ENCODE peak calls at places on chromosomes 16 and 17, in ten cellular contexts. A is tibial nerve, H is A549, F is body of pancreas, B is endothelial cell of umbilical vein, P is IMR-90, G is Peyer's patch, C is ovary, L is stomach, K is uterus. W is an unnamed sample.

GRCh38 chr17:7084058-7084457 is 4.0 kb upstream of the CLEC10A start:
- DNase-seq in A (no peak), H (no peak), F (no peak), B (peak), P (no peak), G (no peak), C (no peak), L (no peak), K (no peak), W (no peak)

GRCh38 chr17:50649042-50649908 is 14.6 kb downstream of the ABCC3 start:
- DNase-seq in A (no peak), H (no peak), F (no peak), B (no peak), P (peak), G (no peak), C (no peak), L (no peak), K (no peak), W (no peak)

GRCh38 chr17:71760062-71760720 is 360.6 kb upstream of the SOX9 start:
- DNase-seq in A (no peak), H (no peak), F (no peak), B (no peak), P (peak), G (no peak), C (no peak), L (no peak), K (no peak), W (no peak)

GRCh38 chr16:69732101-69732500 is 5.7 kb upstream of the NQO1 start:
- DNase-seq in A (no peak), H (no peak), F (no peak), B (no peak), P (no peak), G (peak), C (no peak), L (no peak), K (no peak), W (no peak)

GRCh38 chr16:83967091-83967490 is 953 bp upstream of the NECAB2 start:
- DNase-seq in A (no peak), H (no peak), F (no peak), B (no peak), P (no peak), G (no peak), C (no peak), L (no peak), K (no peak), W (no peak)

GRCh38 chr16:19116711-19117449 is 3.1 kb downstream of the ITPRIPL2 start:
- DNase-seq in A (no peak), H (no peak), F (no peak), B (no peak), P (peak), G (no peak), C (no peak), L (no peak), K (no peak), W (no peak)

GRCh38 chr16:53561101-53561888 is 58.3 kb upstream of the AKTIP start:
- DNase-seq in A (no peak), H (no peak), F (no peak), B (no peak), P (no peak), G (no peak), C (no peak), L (no peak), K (no peak), W (no peak)

GRCh38 chr16:10538583-10538982 is 41.8 kb downstream of the EMP2 start:
- DNase-seq in A (no peak), H (no peak), F (no peak), B (no peak), P (no peak), G (no peak), C (no peak), L (no peak), K (no peak), W (no peak)

GRCh38 chr16:57023541-57024249 is 34.3 kb downstream of the NLRC5 start:
- DNase-seq in A (no peak), H (no peak), F (no peak), B (no peak), P (no peak), G (peak), C (no peak), L (no peak), K (no peak), W (no peak)

GRCh38 chr17:35081638-35082037 is 18.1 kb upstream of the RFFL start:
- DNase-seq in A (no peak), H (no peak), F (no peak), B (no peak), P (no peak), G (no peak), C (no peak), L (no peak), K (no peak), W (no peak)

GRCh38 chr17:82098169-82098938 is at the start of gene FASN:
- DNase-seq in A (peak), H (peak), F (peak), B (peak), P (peak), G (peak), C (peak), L (peak), K (peak), W (peak)

GRCh38 chr16:49513040-49513439 is 139.4 kb downstream of the C16orf78 start:
- DNase-seq in A (no peak), H (peak), F (no peak), B (no peak), P (no peak), G (no peak), C (no peak), L (no peak), K (no peak), W (peak)

GRCh38 chr17:81033535-81034167 is 1.3 kb upstream of the BAIAP2 start:
- DNase-seq in A (no peak), H (no peak), F (no peak), B (peak), P (no peak), G (no peak), C (no peak), L (no peak), K (no peak), W (no peak)

GRCh38 chr17:81035389-81036127 is 607 bp downstream of the BAIAP2 start:
- DNase-seq in A (no peak), H (no peak), F (no peak), B (peak), P (no peak), G (no peak), C (no peak), L (no peak), K (no peak), W (peak)

GRCh38 chr17:81034168-81034777 is 678 bp upstream of the BAIAP2 start:
- DNase-seq in A (no peak), H (no peak), F (no peak), B (no peak), P (no peak), G (no peak), C (no peak), L (no peak), K (no peak), W (no peak)

GRCh38 chr17:81036128-81036891 is 1.4 kb downstream of the BAIAP2 start:
- DNase-seq in A (no peak), H (no peak), F (no peak), B (no peak), P (no peak), G (no peak), C (no peak), L (no peak), K (no peak), W (peak)

GRCh38 chr17:81034779-81035388 is at the start of gene BAIAP2:
- DNase-seq in A (peak), H (peak), F (peak), B (peak), P (peak), G (peak), C (peak), L (peak), K (peak), W (peak)
- TF ChIP-seq POLR2A in A (peak), H (peak), F (peak), B (peak), P (peak), G (peak), C (peak), L (peak), K (peak), W (peak)

DNA sequence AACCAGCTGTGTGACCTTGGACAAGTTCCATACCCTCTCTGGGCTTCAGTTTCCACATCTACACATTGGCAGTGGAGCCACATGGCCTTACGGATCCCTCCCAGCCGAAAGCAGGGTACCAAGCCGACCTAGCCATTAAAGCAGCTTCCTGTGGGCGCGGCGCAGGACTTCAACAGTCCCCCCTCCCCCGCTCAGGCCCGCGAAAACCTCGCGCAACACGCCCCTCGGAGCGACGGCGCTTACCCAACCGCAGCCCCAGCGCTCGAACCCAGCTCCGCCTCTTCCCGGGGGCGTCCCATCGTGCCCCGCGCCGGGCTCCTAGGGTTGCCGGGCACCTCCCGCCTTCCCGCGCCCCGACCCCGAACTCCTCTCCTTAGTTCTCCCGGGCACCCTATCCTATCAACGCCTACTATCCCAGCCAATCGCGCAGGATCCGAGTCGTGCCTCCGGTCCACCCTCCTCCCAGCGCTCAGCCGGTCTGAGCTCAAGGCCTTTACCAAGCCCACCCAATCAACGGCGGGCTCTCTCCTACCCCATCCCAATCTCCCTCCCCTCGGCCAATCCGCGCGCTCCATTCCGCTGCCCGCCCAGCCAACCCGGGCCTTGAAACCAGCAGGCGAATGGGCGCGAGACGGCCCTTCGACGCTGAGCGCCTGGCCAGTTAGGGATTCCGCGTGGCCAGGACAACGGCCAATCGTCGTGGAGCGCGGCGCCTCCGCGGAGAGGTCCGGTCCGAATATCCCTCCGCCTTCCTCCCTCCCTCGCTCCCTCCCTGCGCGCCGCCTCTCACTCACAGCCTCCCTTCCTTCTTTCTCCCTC is at the start of gene KPNB1:
- DNase-seq in A (peak), H (peak), F (peak), B (peak), P (peak), G (peak), C (peak), L (peak), K (peak), W (peak)
- TF ChIP-seq POLR2A in A (peak), H (peak), F (peak), B (peak), P (peak), G (peak), C (peak), L (peak), K (peak), W (peak)

GRCh38 chr17:63491976-63492575 is 15.2 kb downstream of the ACE start:
- DNase-seq in A (no peak), H (no peak), F (no peak), B (no peak), P (no peak), G (no peak), C (no peak), L (no peak), K (no peak), W (no peak)
- TF ChIP-seq POLR2A in A (no peak), H (no peak), F (no peak), B (no peak), P (no peak), G (no peak), C (no peak), L (no peak), K (no peak), W (no peak)

GRCh38 chr16:20409398-20410152 is at the start of gene ACSM5:
- DNase-seq in A (peak), H (no peak), F (peak), B (no peak), P (no peak), G (no peak), C (peak), L (peak), K (no peak), W (no peak)
- TF ChIP-seq POLR2A in A (no peak), H (no peak), F (no peak), B (no peak), P (no peak), G (no peak), C (no peak), L (no peak), K (no peak), W (no peak)

W was measured in erythroblast.